ENCODE peak calls at places on chromosomes 7 and 10, in eight cellular contexts. C is tibial nerve, J is uterus, D is SJSA1, Y is small intestine, X is left ventricle myocardium inferior, L is ovary, N is suprapubic skin. B is an unnamed sample.
A peak's percentile ranks its signal among the peaks of the same experiment; 100 is the strongest.

GRCh38 chr10:23194966-23195845 is 3.1 kb downstream of the PTF1A start:
- DNase-seq in C (no peak), J (no peak), D (no peak), Y (no peak), X (no peak), L (no peak), N (no peak), B (no peak)

GRCh38 chr10:126247454-126247975 is 140.8 kb downstream of the ADAM12 start:
- DNase-seq in C (peak; percentile 35), J (peak; percentile 92), D (peak; percentile 96), Y (peak; percentile 2), X (peak; percentile 63), L (peak; percentile 77), N (no peak), B (peak; percentile 91)

GRCh38 chr7:36181668-36182067 is 28.6 kb downstream of the EEPD1 start:
- DNase-seq in C (no peak), J (no peak), D (no peak), Y (no peak), X (no peak), L (no peak), N (no peak), B (no peak)

GRCh38 chr10:123144697-123145541 is 3.0 kb upstream of the HMX2 start:
- DNase-seq in C (no peak), J (no peak), D (no peak), Y (no peak), X (no peak), L (no peak), N (no peak), B (no peak)

GRCh38 chr7:38881947-38882684 is 26.9 kb downstream of the VPS41 start:
- DNase-seq in C (no peak), J (no peak), D (no peak), Y (no peak), X (no peak), L (no peak), N (no peak), B (no peak)

GRCh38 chr10:77357611-77358010 is 280.0 kb downstream of the KCNMA1 start:
- DNase-seq in C (no peak), J (no peak), D (peak; percentile 67), Y (no peak), X (no peak), L (no peak), N (no peak), B (no peak)

GRCh38 chr10:77811831-77812430 is 114.6 kb downstream of the DLG5 start:
- DNase-seq in C (no peak), J (no peak), D (no peak), Y (no peak), X (no peak), L (no peak), N (no peak), B (no peak)

GRCh38 chr7:139730746-139731612 is 46.8 kb downstream of the HIPK2 start:
- DNase-seq in C (no peak), J (peak; percentile 38), D (no peak), Y (no peak), X (peak; percentile 80), L (peak; percentile 24), N (no peak), B (peak; percentile 72)

GRCh38 chr7:94654764-94655561 is 970 bp downstream of the SGCE start:
- DNase-seq in C (peak; percentile 12), J (peak; percentile 29), D (peak; percentile 62), Y (no peak), X (peak; percentile 34), L (peak; percentile 65), N (no peak), B (peak; percentile 73)

GRCh38 chr10:70969188-70969587 is 80.8 kb upstream of the PCBD1 start:
- DNase-seq in C (no peak), J (no peak), D (no peak), Y (no peak), X (no peak), L (no peak), N (no peak), B (no peak)

GRCh38 chr7:97027427-97028234 is 3.0 kb upstream of the DLX5 start:
- DNase-seq in C (peak; percentile 83), J (peak; percentile 55), D (peak; percentile 86), Y (peak; percentile 70), X (peak; percentile 62), L (peak; percentile 69), N (no peak), B (peak; percentile 87)

GRCh38 chr10:68052463-68052862 is 22.6 kb downstream of the HERC4 start:
- DNase-seq in C (no peak), J (no peak), D (no peak), Y (no peak), X (no peak), L (no peak), N (no peak), B (no peak)

GRCh38 chr7:104149822-104150221 is 58.0 kb downstream of the ORC5 start:
- DNase-seq in C (no peak), J (no peak), D (peak; percentile 2), Y (no peak), X (no peak), L (no peak), N (no peak), B (no peak)

GRCh38 chr7:149773446-149774236 is at the start of gene ZNF467:
- DNase-seq in C (peak; percentile 36), J (peak; percentile 85), D (no peak), Y (peak; percentile 7), X (peak; percentile 79), L (peak; percentile 84), N (no peak), B (peak; percentile 92)

GRCh38 chr7:114527589-114527988 is 113.0 kb downstream of the FOXP2 start:
- DNase-seq in C (no peak), J (no peak), D (no peak), Y (no peak), X (no peak), L (no peak), N (no peak), B (no peak)

GRCh38 chr7:151485006-151485732 is 34.5 kb downstream of the RHEB start:
- DNase-seq in C (no peak), J (peak; percentile 39), D (no peak), Y (peak; percentile 52), X (no peak), L (no peak), N (no peak), B (no peak)

GRCh38 chr7:57328457-57328856 is 121.5 kb upstream of the ZNF716 start:
- DNase-seq in C (no peak), J (no peak), D (no peak), Y (no peak), X (peak; percentile 89), L (no peak), N (no peak), B (peak; percentile 89)

GRCh38 chr7:57327081-57327480 is 122.9 kb upstream of the ZNF716 start:
- DNase-seq in C (no peak), J (no peak), D (no peak), Y (no peak), X (no peak), L (no peak), N (no peak), B (no peak)

DNA sequence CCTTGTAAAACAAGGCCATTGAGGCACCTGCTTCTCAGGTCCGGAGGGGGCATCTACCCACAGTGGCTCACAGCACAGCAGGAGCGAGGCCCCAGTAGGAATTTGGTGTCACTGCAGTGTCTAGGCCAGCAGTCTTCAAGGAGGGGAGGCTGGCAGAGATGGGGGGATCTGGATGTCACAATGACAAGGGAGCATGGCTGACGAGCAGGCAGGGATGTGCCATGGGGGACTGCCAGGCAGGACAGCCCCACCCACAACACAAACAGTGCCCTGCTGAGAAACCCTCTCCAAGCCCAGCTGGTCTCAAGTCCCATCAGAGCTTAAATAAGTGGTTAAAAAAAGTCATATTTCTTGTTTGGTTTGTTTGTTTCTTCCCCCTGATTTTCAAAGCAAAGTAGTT is 121.0 kb upstream of the ZNF716 start:
- DNase-seq in C (no peak), J (no peak), D (no peak), Y (no peak), X (no peak), L (no peak), N (no peak), B (no peak)
- H3K9me3 ChIP-seq in C (no peaks in the 10 kb centered on the region), J (no peaks in the 10 kb centered on the region), D (no peaks in the 10 kb centered on the region), Y (peaks cover 5% of the 10 kb centered on the region), X (peaks cover 56% of the 10 kb centered on the region), L (no peaks in the 10 kb centered on the region), N (peaks cover 38% of the 10 kb centered on the region), B (peaks cover 3% of the 10 kb centered on the region)

DNA sequence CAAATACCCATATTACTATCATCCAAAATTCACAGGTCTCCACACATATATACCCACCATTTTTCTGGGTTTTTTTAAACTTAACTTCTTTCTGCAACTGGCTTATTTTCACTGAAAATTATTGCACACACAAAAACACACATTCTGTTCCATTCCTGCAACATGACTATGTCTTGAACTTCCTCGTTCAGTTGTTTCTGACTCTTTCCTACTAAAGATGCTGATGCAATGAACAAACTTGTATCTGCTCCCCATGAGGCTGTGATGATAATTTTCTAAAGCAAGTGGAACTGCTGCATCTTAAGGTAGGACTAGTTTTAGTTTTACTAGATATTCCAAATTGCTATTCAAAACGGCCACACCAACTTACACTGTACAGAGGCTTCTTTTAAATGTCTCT is 77.7 kb downstream of the OSBPL3 start:
- DNase-seq in C (no peak), J (no peak), D (no peak), Y (no peak), X (no peak), L (no peak), N (no peak), B (no peak)
- H3K4me1 ChIP-seq in C (no peaks in the 10 kb centered on the region), J (no peaks in the 10 kb centered on the region), D (peaks cover 25% of the 10 kb centered on the region), Y (peaks cover 6% of the 10 kb centered on the region), X (peaks cover 16% of the 10 kb centered on the region), L (peaks cover 13% of the 10 kb centered on the region), N (peaks cover 9% of the 10 kb centered on the region), B (peaks cover 2% of the 10 kb centered on the region)

DNA sequence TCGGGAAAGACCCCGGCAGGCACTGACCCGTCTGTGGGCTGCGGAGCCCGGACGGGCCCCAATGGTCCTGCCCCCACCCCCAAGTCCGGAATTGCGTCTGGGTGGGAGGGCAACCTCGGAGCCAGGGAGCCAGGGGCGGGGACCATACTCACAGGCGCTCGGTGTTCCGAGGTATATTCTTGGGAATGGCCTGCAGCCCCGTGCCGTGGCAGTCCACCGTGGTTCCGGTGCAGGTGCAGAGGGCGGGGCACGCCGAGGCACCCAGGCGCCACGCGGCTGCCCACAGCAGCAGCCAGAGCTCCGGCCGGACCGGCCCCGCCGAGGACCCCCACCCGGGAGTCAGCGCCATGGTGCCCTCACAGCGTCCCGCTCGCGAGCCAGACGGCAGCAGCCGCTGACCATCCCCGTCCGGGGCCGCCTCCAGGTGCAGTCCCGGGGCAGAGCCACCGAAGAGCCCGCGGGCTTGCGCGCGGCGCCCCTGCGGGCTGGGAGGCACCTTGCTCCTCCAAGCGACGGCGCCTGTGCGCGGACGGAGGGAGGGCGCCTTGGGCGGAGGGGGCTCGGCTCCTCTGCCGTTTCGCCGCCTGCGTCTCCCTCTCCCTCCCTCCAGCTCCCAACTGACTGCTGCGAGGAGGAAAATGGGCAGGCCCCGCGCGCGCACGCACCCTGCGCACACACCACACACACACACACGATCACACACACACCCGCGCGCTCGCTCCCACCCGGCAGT is at the start of gene SLIT1:
- DNase-seq in C (no peak), J (no peak), D (no peak), Y (no peak), X (no peak), L (no peak), N (no peak), B (no peak)
- H3K4me3 ChIP-seq in C (no peak within 1 kb of the TSS), J (no peak within 1 kb of the TSS), D (no peak within 1 kb of the TSS), Y (no peak within 1 kb of the TSS), X (peak within 1 kb of the TSS; percentile 50), L (no peak within 1 kb of the TSS), N (peak within 1 kb of the TSS; percentile 38), B (peak within 1 kb of the TSS; percentile 13)

DNA sequence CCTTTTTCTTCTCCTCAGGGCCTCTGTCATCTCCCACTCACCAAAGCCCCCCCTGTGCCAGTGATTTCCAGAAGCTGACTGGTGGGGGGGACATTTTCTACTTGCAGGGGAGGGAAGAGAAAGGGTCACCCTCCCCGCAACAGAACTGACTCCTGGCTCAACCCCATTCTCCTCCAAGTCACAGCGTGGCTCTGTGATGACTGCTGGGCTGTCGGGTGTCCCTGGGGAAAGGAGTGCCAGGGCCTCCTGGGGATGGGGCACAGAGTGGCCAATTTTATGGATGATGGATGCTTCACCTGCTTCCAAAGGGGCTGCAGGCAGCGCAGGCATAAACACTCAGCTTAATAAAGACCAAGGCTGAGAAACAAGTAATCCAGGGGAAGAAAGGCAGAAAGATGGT is 523.0 kb downstream of the PTPRN2 start:
- DNase-seq in C (no peak), J (no peak), D (no peak), Y (no peak), X (no peak), L (no peak), N (no peak), B (no peak)
- H3K9me3 ChIP-seq in C (no peaks in the 10 kb centered on the region), J (no peaks in the 10 kb centered on the region), D (peaks cover 19% of the 10 kb centered on the region), Y (no peaks in the 10 kb centered on the region), X (peaks cover 14% of the 10 kb centered on the region), L (no peaks in the 10 kb centered on the region), N (no peaks in the 10 kb centered on the region), B (no peaks in the 10 kb centered on the region)

B was measured in right cardiac atrium.